ENCODE peak calls at places on chromosome 1, in five cellular contexts. J is stimulated activated CD4-positive, alpha-beta T cell treated with anti-CD3 and anti-CD28 coated beads, Interleukin-15, amount 100 ng/mL, for 24 hours; Z is WTC11; M is activated CD8-positive, alpha-beta T cell treated with anti-CD3 and anti-CD28 coated beads for 36 hours; C is Panc1. W is an unnamed sample.

GRCh38 chr1:12166834-12167492 is at the start of gene TNFRSF1B:
- DNase-seq in J (peak; percentile 85), Z (peak; percentile 67), C (no peak), M (peak; percentile 75), W (peak; percentile 84)

GRCh38 chr1:93668121-93668520 is 13.5 kb downstream of the BCAR3 start:
- DNase-seq in C (no peak), J (no peak), Z (no peak), M (no peak), W (no peak)

GRCh38 chr1:87712261-87712674 is 383.6 kb downstream of the LMO4 start:
- DNase-seq in C (no peak), Z (no peak), M (no peak), J (no peak), W (no peak)

GRCh38 chr1:204295666-204296065 is 64.1 kb downstream of the PLEKHA6 start:
- DNase-seq in J (no peak), C (no peak), Z (no peak), M (peak; percentile 17), W (no peak)

GRCh38 chr1:173052681-173053196 is 2.0 kb upstream of the TNFSF18 start:
- DNase-seq in J (no peak), M (no peak), C (no peak), Z (no peak), W (no peak)

GRCh38 chr1:228500901-228501871 is 14.0 kb downstream of the RNF187 start:
- DNase-seq in C (peak; percentile 76), M (peak; percentile 98), Z (peak; percentile 86), J (peak; percentile 91), W (peak; percentile 90)

GRCh38 chr1:63960326-63960725 is 186.5 kb downstream of the ROR1 start:
- DNase-seq in M (no peak), C (no peak), J (no peak), Z (no peak), W (no peak)

GRCh38 chr1:30656171-30656940 is 67.0 kb downstream of the MATN1 start:
- DNase-seq in Z (no peak), M (no peak), J (no peak), C (no peak), W (no peak)

GRCh38 chr1:25744140-25744581 is 55.8 kb upstream of the SELENON start:
- DNase-seq in Z (peak; percentile 61), J (no peak), M (no peak), C (peak; percentile 10), W (no peak)

W was measured in stimulated activated naive CD8-positive, alpha-beta T cell treated with anti-CD3 and anti-CD28 coated beads, Interleukin-15, Interleukin-2, amounts not matched to agents 100 U/mL and 50 U/mL, for 24 hours.